ENCODE peak calls at places on chromosome 4, in ten cellular contexts. I is left lung, L is brain microvascular endothelial cell, S is mucosa of descending colon, P is endothelial cell of umbilical vein, Z is endothelial cell, T is dorsolateral prefrontal cortex, D is fibroblast of pulmonary artery, F is neural crest cell, U is H9. E is an unnamed sample.

GRCh38 chr4:25925486-25926201 is 11.6 kb downstream of the SMIM20 start:
- DNase-seq in F (peak), Z (peak), I (no peak), L (peak), U (peak), T (peak), P (peak), D (peak), S (peak), E (peak)

GRCh38 chr4:155941085-155941484 is 12.6 kb downstream of the CTSO start:
- DNase-seq in S (no peak), U (no peak), T (no peak), L (no peak), F (no peak), I (no peak), Z (no peak), P (no peak), D (no peak), E (no peak)

GRCh38 chr4:55398966-55399365 is 3.2 kb downstream of the TMEM165 start:
- DNase-seq in L (no peak), P (peak), Z (no peak), S (no peak), T (no peak), U (no peak), F (no peak), I (no peak), D (peak), E (no peak)

GRCh38 chr4:18192901-18193300 is 171.3 kb upstream of the LCORL start:
- DNase-seq in L (no peak), T (no peak), P (no peak), D (no peak), S (no peak), Z (no peak), U (no peak), I (no peak), F (no peak), E (no peak)

GRCh38 chr4:145538636-145539035 is 57.0 kb downstream of the SMAD1 start:
- DNase-seq in L (no peak), I (no peak), D (no peak), T (no peak), S (no peak), P (no peak), F (no peak), Z (no peak), U (no peak), E (no peak)

GRCh38 chr4:124640037-124640730 is 72.3 kb downstream of the ANKRD50 start:
- DNase-seq in T (no peak), F (no peak), P (peak), U (no peak), D (peak), L (peak), I (no peak), S (no peak), Z (no peak), E (no peak)

GRCh38 chr4:99417125-99417524 is 18.0 kb downstream of the ADH7 start:
- DNase-seq in T (no peak), Z (no peak), D (no peak), L (no peak), I (no peak), S (no peak), F (no peak), P (no peak), U (no peak), E (no peak)

GRCh38 chr4:25801594-25801993 is 61.2 kb downstream of the SEL1L3 start:
- DNase-seq in S (no peak), D (no peak), P (no peak), F (no peak), U (no peak), Z (no peak), L (no peak), I (no peak), T (no peak), E (no peak)

GRCh38 chr4:6878451-6879059 is 31.1 kb upstream of the TBC1D14 start:
- DNase-seq in U (no peak), Z (no peak), S (no peak), P (no peak), T (no peak), I (no peak), F (no peak), D (no peak), L (no peak), E (no peak)

GRCh38 chr4:81084029-81084428 is 53.5 kb downstream of the BMP3 start:
- DNase-seq in I (no peak), T (no peak), P (no peak), L (peak), D (peak), S (no peak), Z (no peak), F (no peak), U (no peak), E (no peak)
- TF ChIP-seq CTCF in I (no peak), T (no peak), P (no peak), L (peak), D (peak), S (no peak), Z (no peak), F (no peak), U (no peak), E (no peak)

GRCh38 chr4:85823295-85823694 is 348.3 kb downstream of the ARHGAP24 start:
- DNase-seq in I (no peak), T (no peak), F (no peak), L (no peak), P (peak), U (peak), Z (no peak), D (peak), S (no peak), E (no peak)

GRCh38 chr4:85824166-85824945 is 349.4 kb downstream of the ARHGAP24 start:
- DNase-seq in U (no peak), P (peak), F (no peak), T (no peak), S (no peak), I (no peak), Z (no peak), L (no peak), D (no peak), E (no peak)

GRCh38 chr4:85828295-85828910 is 353.5 kb downstream of the ARHGAP24 start:
- DNase-seq in P (no peak), F (no peak), U (no peak), I (no peak), S (no peak), D (peak), Z (no peak), L (no peak), T (no peak), E (no peak)

GRCh38 chr4:85829276-85830051 is 354.5 kb downstream of the ARHGAP24 start:
- DNase-seq in S (no peak), I (no peak), Z (no peak), P (no peak), U (no peak), D (peak), F (no peak), L (no peak), T (no peak), E (no peak)

DNA sequence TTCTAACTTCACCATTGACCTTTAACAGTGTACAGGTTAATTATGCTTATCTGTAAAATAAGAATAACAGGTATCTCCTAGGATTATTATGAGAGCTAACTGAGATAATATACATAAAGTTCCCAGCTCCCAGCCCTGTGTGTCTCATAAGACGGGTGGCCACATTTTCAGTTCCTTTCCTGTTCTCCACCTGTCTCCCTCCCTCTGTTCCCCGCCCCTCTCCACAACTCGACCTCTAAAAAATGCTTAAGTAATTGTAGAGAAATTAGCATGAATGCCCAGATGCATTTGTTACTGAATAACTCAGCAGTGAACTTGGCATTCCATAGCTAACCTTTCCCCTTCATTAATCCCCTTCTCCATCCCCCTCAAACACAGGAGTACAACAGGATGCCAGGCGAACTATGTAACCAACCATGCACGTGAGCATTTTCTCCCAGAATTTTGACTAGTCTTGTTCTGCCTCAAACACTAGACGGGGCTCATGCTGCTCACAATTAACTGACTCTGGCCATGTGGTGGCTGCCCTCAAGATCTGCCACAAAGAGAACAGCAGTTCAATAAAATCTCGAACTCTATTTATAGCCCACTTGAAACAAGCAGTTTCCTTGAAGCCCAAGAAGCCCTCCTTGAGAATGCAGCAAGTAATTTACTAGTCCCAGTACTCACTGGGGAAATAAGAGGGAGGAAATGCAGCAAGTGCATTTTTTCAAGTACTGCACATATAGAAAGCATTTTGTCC is 351.2 kb downstream of the ARHGAP24 start:
- DNase-seq in Z (peak), D (peak), L (peak), S (no peak), F (peak), U (peak), I (no peak), T (no peak), P (peak), E (no peak)
- TF ChIP-seq CTCF in Z (no peak), D (peak), L (peak), S (no peak), F (no peak), U (no peak), I (no peak), T (peak), P (no peak), E (no peak)

DNA sequence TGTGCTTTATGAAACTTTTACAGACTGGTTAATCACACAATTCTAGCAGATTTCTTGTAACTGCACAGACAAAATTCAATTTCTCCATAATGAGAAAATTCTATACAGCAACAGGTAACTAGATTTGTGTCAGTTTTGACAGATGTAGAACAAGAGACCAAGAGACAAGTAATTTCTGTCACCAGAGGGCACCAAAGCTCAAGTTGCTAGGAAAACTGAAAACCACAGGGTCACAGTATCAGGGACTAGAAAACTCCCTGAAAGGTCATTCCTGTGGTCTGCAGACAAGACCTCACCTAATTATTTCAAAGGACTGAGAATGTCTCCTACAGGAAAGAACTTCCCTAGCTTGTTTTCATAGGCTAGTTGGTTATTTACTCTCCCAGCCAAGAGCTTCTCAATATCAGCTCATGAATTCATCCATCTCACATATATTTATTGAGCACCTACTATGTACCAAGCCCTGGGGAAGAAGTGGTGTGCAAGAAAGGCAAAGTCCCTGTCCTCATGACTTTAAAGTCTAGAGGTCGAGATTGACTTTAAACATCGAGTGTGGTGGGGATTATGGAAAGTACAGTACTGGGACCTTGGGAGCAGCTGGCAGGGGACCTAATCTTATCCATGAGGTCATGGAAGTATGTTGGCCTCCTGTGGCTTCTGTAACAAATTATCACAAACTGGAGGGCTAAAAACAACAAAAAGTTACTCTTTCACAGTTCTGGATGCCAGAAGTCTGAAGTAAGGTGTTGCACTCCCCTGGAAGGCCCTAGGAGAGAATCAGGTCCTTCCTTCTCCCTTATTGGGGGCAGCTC is 47.8 kb upstream of the SETD7 start:
- DNase-seq in L (peak), F (peak), I (no peak), Z (peak), U (no peak), S (no peak), D (peak), P (peak), T (no peak), E (no peak)
- TF ChIP-seq CTCF in L (peak), F (peak), I (peak), Z (peak), U (peak), S (peak), D (peak), P (peak), T (peak), E (peak)

GRCh38 chr4:177547985-177548384 is 105.7 kb upstream of the AGA start:
- DNase-seq in I (no peak), Z (no peak), U (no peak), P (no peak), T (no peak), L (no peak), S (no peak), F (no peak), D (no peak), E (no peak)

GRCh38 chr4:177546745-177547144 is 104.5 kb upstream of the AGA start:
- DNase-seq in Z (no peak), U (no peak), I (no peak), T (no peak), F (no peak), D (peak), L (no peak), P (no peak), S (no peak), E (no peak)
- TF ChIP-seq CTCF in Z (no peak), U (no peak), I (no peak), T (no peak), F (no peak), D (peak), L (no peak), P (no peak), S (no peak), E (no peak)

E was measured in mesothelial cell of epicardium.